ENCODE peak calls at places on chromosomes 3 and 15, in five cellular contexts. V is foreskin fibroblast; I is T-helper 1 cell; R is NCI-H1092; Y is activated naive CD8-positive, alpha-beta T cell treated with anti-CD3 and anti-CD28 coated beads, Interleukin-2, amount 50 U/mL, for 16 hours. D is an unnamed sample.

GRCh38 chr3:41808152-41808551 is 153.8 kb downstream of the ULK4 start:
- DNase-seq in V (peak), Y (no peak), R (no peak), I (no peak), D (no peak)

GRCh38 chr3:151197981-151198767 is 4.8 kb downstream of the GPR171 start:
- DNase-seq in Y (no peak), V (peak), I (no peak), R (no peak), D (no peak)

GRCh38 chr15:96428742-96429141 is 98.2 kb downstream of the NR2F2 start:
- DNase-seq in R (no peak), V (peak), Y (no peak), I (no peak), D (no peak)

GRCh38 chr3:30521156-30521555 is 85.2 kb upstream of the TGFBR2 start:
- DNase-seq in R (no peak), V (no peak), Y (no peak), I (no peak), D (no peak)

GRCh38 chr15:53251998-53252397 is 461.9 kb upstream of the ONECUT1 start:
- DNase-seq in Y (no peak), R (no peak), V (no peak), I (no peak), D (no peak)

GRCh38 chr3:134039161-134039862 is 9.6 kb upstream of the SLCO2A1 start:
- DNase-seq in Y (no peak), V (no peak), I (no peak), R (no peak), D (no peak)

GRCh38 chr15:46088486-46089437 is 453.9 kb downstream of the SQOR start:
- DNase-seq in I (no peak), V (peak), Y (no peak), R (no peak), D (no peak)

GRCh38 chr15:69648775-69649735 is 196.4 kb downstream of the RPLP1 start:
- DNase-seq in R (no peak), Y (no peak), V (no peak), I (no peak), D (no peak)

GRCh38 chr3:143361589-143361988 is 242.0 kb downstream of the CHST2 start:
- DNase-seq in V (no peak), Y (no peak), R (no peak), I (no peak), D (no peak)

GRCh38 chr15:63501256-63502089 is 2.9 kb upstream of the USP3 start:
- DNase-seq in V (peak), I (peak), R (peak), Y (no peak), D (no peak)

GRCh38 chr3:23756206-23756840 is 49.4 kb upstream of the UBE2E1 start:
- DNase-seq in V (no peak), R (no peak), I (no peak), Y (no peak), D (no peak)

GRCh38 chr3:43317461-43318316 is 31.3 kb downstream of the SNRK start:
- DNase-seq in V (no peak), I (no peak), R (no peak), Y (no peak), D (no peak)

GRCh38 chr15:93384886-93385285 is 295.9 kb upstream of the RGMA start:
- DNase-seq in V (no peak), I (no peak), Y (no peak), R (no peak), D (no peak)

GRCh38 chr3:175270199-175270837 is 411.2 kb downstream of the NAALADL2 start:
- DNase-seq in Y (no peak), R (no peak), I (no peak), V (peak), D (no peak)

GRCh38 chr15:60993008-60993407 is 236.1 kb downstream of the RORA start:
- DNase-seq in R (no peak), Y (no peak), V (peak), I (no peak), D (no peak)

GRCh38 chr3:119195151-119195476 is 21.7 kb downstream of the UPK1B start:
- DNase-seq in R (no peak), I (no peak), Y (no peak), V (no peak), D (no peak)

GRCh38 chr3:189863031-189863430 is 231.8 kb downstream of the TP63 start:
- DNase-seq in I (no peak), Y (no peak), V (no peak), R (no peak), D (no peak)

GRCh38 chr15:41940441-41940857 is 31.9 kb downstream of the EHD4 start:
- DNase-seq in V (peak), I (no peak), R (no peak), Y (no peak), D (no peak)

GRCh38 chr3:136544532-136544931 is 207.6 kb downstream of the STAG1 start:
- DNase-seq in V (peak), I (no peak), R (no peak), Y (no peak), D (no peak)

GRCh38 chr3:193885832-193886231 is 250.1 kb upstream of the HES1 start:
- DNase-seq in I (no peak), R (no peak), V (no peak), Y (no peak), D (no peak)

GRCh38 chr3:175020101-175020500 is 161.0 kb downstream of the NAALADL2 start:
- DNase-seq in Y (no peak), R (no peak), V (peak), I (no peak), D (no peak)

GRCh38 chr3:152550284-152550683 is 281.6 kb downstream of the MBNL1 start:
- DNase-seq in I (no peak), V (no peak), Y (no peak), R (no peak), D (no peak)

GRCh38 chr15:62444104-62445027 is 279.3 kb upstream of the C2CD4B start:
- DNase-seq in V (peak), Y (no peak), I (no peak), R (no peak), D (no peak)

GRCh38 chr15:42498212-42499038 is 3.0 kb downstream of the SNAP23 start:
- DNase-seq in Y (no peak), V (no peak), R (no peak), I (no peak), D (no peak)